ENCODE peak calls at places on chromosomes 4 and X, in eight cellular contexts. One of them, this sample, is unnamed.

GRCh38 chrX:135411893-135412292 is 9.9 kb upstream of the SMIM10L2A start:
- DNase-seq in colonic mucosa: no peak
- DNase-seq in cardiac muscle cell: no peak
- DNase-seq in astrocyte of the spinal cord: peak
- DNase-seq in cardiac fibroblast: peak
- DNase-seq in endothelial cell of umbilical vein: no peak
- DNase-seq in GM12878: no peak
- DNase-seq in brain microvascular endothelial cell: no peak
- DNase-seq in this sample: no peak

GRCh38 chr4:26217961-26218676 is 102.7 kb upstream of the RBPJ start:
- DNase-seq in endothelial cell of umbilical vein: no peak
- DNase-seq in astrocyte of the spinal cord: no peak
- DNase-seq in colonic mucosa: no peak
- DNase-seq in cardiac fibroblast: no peak
- DNase-seq in brain microvascular endothelial cell: no peak
- DNase-seq in GM12878: peak
- DNase-seq in cardiac muscle cell: no peak
- DNase-seq in this sample: peak

GRCh38 chrX:12956704-12957541 is 18.0 kb upstream of the TMSB4X start:
- DNase-seq in cardiac muscle cell: no peak
- DNase-seq in astrocyte of the spinal cord: peak
- DNase-seq in colonic mucosa: peak
- DNase-seq in cardiac fibroblast: peak
- DNase-seq in brain microvascular endothelial cell: no peak
- DNase-seq in endothelial cell of umbilical vein: peak
- DNase-seq in GM12878: peak
- DNase-seq in this sample: no peak

GRCh38 chrX:10030570-10030969 is 63.4 kb downstream of the CLDN34 start:
- DNase-seq in endothelial cell of umbilical vein: no peak
- DNase-seq in astrocyte of the spinal cord: peak
- DNase-seq in brain microvascular endothelial cell: peak
- DNase-seq in colonic mucosa: no peak
- DNase-seq in GM12878: no peak
- DNase-seq in cardiac fibroblast: peak
- DNase-seq in cardiac muscle cell: no peak
- DNase-seq in this sample: no peak

GRCh38 chr4:5990446-5991160 is 27.6 kb downstream of the C4orf50 start:
- DNase-seq in cardiac muscle cell: no peak
- DNase-seq in colonic mucosa: no peak
- DNase-seq in cardiac fibroblast: no peak
- DNase-seq in endothelial cell of umbilical vein: no peak
- DNase-seq in GM12878: no peak
- DNase-seq in astrocyte of the spinal cord: no peak
- DNase-seq in brain microvascular endothelial cell: no peak
- DNase-seq in this sample: no peak

GRCh38 chrX:120517936-120518335 is 42.8 kb downstream of the CUL4B start:
- DNase-seq in cardiac muscle cell: no peak
- DNase-seq in astrocyte of the spinal cord: peak
- DNase-seq in colonic mucosa: no peak
- DNase-seq in brain microvascular endothelial cell: peak
- DNase-seq in endothelial cell of umbilical vein: peak
- DNase-seq in GM12878: no peak
- DNase-seq in cardiac fibroblast: peak
- DNase-seq in this sample: no peak

GRCh38 chr4:173448919-173449641 is 50.2 kb upstream of the SCRG1 start:
- DNase-seq in cardiac muscle cell: peak
- DNase-seq in endothelial cell of umbilical vein: no peak
- DNase-seq in brain microvascular endothelial cell: no peak
- DNase-seq in cardiac fibroblast: peak
- DNase-seq in GM12878: no peak
- DNase-seq in colonic mucosa: no peak
- DNase-seq in astrocyte of the spinal cord: no peak
- DNase-seq in this sample: no peak

GRCh38 chr4:3202836-3203820 is 45.8 kb upstream of the MSANTD1 start:
- DNase-seq in cardiac muscle cell: no peak
- DNase-seq in astrocyte of the spinal cord: no peak
- DNase-seq in brain microvascular endothelial cell: no peak
- DNase-seq in colonic mucosa: no peak
- DNase-seq in GM12878: no peak
- DNase-seq in cardiac fibroblast: peak
- DNase-seq in endothelial cell of umbilical vein: no peak
- DNase-seq in this sample: peak

GRCh38 chrX:6472652-6473342 is 62.1 kb downstream of the VCX3A start:
- DNase-seq in astrocyte of the spinal cord: no peak
- DNase-seq in colonic mucosa: no peak
- DNase-seq in cardiac fibroblast: no peak
- DNase-seq in cardiac muscle cell: no peak
- DNase-seq in endothelial cell of umbilical vein: no peak
- DNase-seq in GM12878: no peak
- DNase-seq in brain microvascular endothelial cell: no peak
- DNase-seq in this sample: no peak

GRCh38 chr4:110754726-110755125 is 131.8 kb upstream of the PITX2 start:
- DNase-seq in GM12878: no peak
- DNase-seq in cardiac fibroblast: no peak
- DNase-seq in brain microvascular endothelial cell: no peak
- DNase-seq in colonic mucosa: no peak
- DNase-seq in cardiac muscle cell: no peak
- DNase-seq in endothelial cell of umbilical vein: no peak
- DNase-seq in astrocyte of the spinal cord: no peak
- DNase-seq in this sample: no peak

GRCh38 chrX:119410027-119410819 is 11.1 kb downstream of the SLC25A43 start:
- DNase-seq in GM12878: no peak
- DNase-seq in endothelial cell of umbilical vein: no peak
- DNase-seq in astrocyte of the spinal cord: peak
- DNase-seq in cardiac fibroblast: peak
- DNase-seq in cardiac muscle cell: no peak
- DNase-seq in brain microvascular endothelial cell: peak
- DNase-seq in colonic mucosa: peak
- DNase-seq in this sample: no peak

GRCh38 chr4:78386679-78387078 is 164.9 kb upstream of the ANXA3 start:
- DNase-seq in GM12878: no peak
- DNase-seq in brain microvascular endothelial cell: no peak
- DNase-seq in cardiac fibroblast: no peak
- DNase-seq in cardiac muscle cell: no peak
- DNase-seq in astrocyte of the spinal cord: no peak
- DNase-seq in colonic mucosa: no peak
- DNase-seq in endothelial cell of umbilical vein: no peak
- DNase-seq in this sample: no peak

GRCh38 chr4:95118507-95118906 is 360.8 kb downstream of the BMPR1B start:
- DNase-seq in colonic mucosa: no peak
- DNase-seq in astrocyte of the spinal cord: no peak
- DNase-seq in cardiac muscle cell: no peak
- DNase-seq in GM12878: no peak
- DNase-seq in brain microvascular endothelial cell: no peak
- DNase-seq in cardiac fibroblast: no peak
- DNase-seq in endothelial cell of umbilical vein: no peak
- DNase-seq in this sample: no peak

GRCh38 chrX:87679849-87680248 is 162.2 kb downstream of the KLHL4 start:
- DNase-seq in brain microvascular endothelial cell: no peak
- DNase-seq in astrocyte of the spinal cord: no peak
- DNase-seq in GM12878: no peak
- DNase-seq in cardiac muscle cell: no peak
- DNase-seq in endothelial cell of umbilical vein: no peak
- DNase-seq in colonic mucosa: no peak
- DNase-seq in cardiac fibroblast: no peak
- DNase-seq in this sample: no peak
- H3K4me3 ChIP-seq in brain microvascular endothelial cell: no peak
- H3K4me3 ChIP-seq in astrocyte of the spinal cord: no peak
- H3K4me3 ChIP-seq in GM12878: no peak
- H3K4me3 ChIP-seq in cardiac muscle cell: no peak
- H3K4me3 ChIP-seq in endothelial cell of umbilical vein: no peak
- H3K4me3 ChIP-seq in colonic mucosa: no peak
- H3K4me3 ChIP-seq in cardiac fibroblast: no peak
- H3K4me3 ChIP-seq in this sample: no peak

GRCh38 chrX:76555816-76556215 is 128.3 kb downstream of the MAGEE1 start:
- DNase-seq in colonic mucosa: no peak
- DNase-seq in endothelial cell of umbilical vein: peak
- DNase-seq in brain microvascular endothelial cell: peak
- DNase-seq in astrocyte of the spinal cord: peak
- DNase-seq in GM12878: no peak
- DNase-seq in cardiac fibroblast: peak
- DNase-seq in cardiac muscle cell: peak
- DNase-seq in this sample: peak
- TF ChIP-seq CTCF in colonic mucosa: no peak
- TF ChIP-seq CTCF in endothelial cell of umbilical vein: peak
- TF ChIP-seq CTCF in brain microvascular endothelial cell: peak
- TF ChIP-seq CTCF in astrocyte of the spinal cord: peak
- TF ChIP-seq CTCF in GM12878: peak
- TF ChIP-seq CTCF in cardiac fibroblast: peak
- TF ChIP-seq CTCF in cardiac muscle cell: no peak
- TF ChIP-seq CTCF in this sample: peak

DNA sequence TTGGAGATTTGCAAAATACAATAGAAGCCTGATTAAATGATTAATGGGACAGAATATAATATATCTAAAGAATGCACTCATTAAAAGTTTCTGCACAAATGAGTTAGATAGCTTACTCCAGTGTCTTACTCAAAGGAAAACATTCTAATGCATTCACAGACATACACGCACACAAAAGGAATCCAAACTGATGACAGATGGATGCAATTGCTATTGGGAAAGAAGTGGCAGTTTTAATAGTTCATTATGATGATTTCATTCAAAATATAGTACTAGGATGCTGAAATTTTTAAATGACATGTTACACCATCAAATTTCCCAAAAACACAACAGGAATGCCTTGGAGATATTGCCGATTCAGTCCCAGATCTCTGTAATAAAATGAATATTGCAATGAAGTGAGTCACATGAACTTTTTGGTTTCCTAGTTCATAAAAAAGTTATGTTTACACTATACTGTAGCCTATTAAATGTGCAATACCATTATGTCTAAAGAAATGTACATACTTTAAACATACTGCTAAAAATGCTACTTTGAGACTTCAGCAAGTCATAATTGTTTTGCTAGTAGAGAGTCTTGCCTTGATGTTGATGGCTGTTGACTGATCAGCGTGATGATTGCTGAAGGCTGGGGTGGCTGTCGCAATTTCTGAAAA is 45.5 kb downstream of the BBS12 start:
- DNase-seq in colonic mucosa: no peak
- DNase-seq in GM12878: no peak
- DNase-seq in brain microvascular endothelial cell: peak
- DNase-seq in cardiac fibroblast: peak
- DNase-seq in astrocyte of the spinal cord: peak
- DNase-seq in cardiac muscle cell: no peak
- DNase-seq in endothelial cell of umbilical vein: no peak
- DNase-seq in this sample: no peak
- H3K4me3 ChIP-seq in colonic mucosa: no peak
- H3K4me3 ChIP-seq in GM12878: no peak
- H3K4me3 ChIP-seq in brain microvascular endothelial cell: no peak
- H3K4me3 ChIP-seq in cardiac fibroblast: no peak
- H3K4me3 ChIP-seq in astrocyte of the spinal cord: no peak
- H3K4me3 ChIP-seq in cardiac muscle cell: no peak
- H3K4me3 ChIP-seq in endothelial cell of umbilical vein: no peak
- H3K4me3 ChIP-seq in this sample: no peak

GRCh38 chr4:184506527-184507121 is 32.3 kb upstream of the IRF2 start:
- DNase-seq in GM12878: peak
- DNase-seq in brain microvascular endothelial cell: no peak
- DNase-seq in astrocyte of the spinal cord: no peak
- DNase-seq in endothelial cell of umbilical vein: no peak
- DNase-seq in cardiac muscle cell: no peak
- DNase-seq in colonic mucosa: no peak
- DNase-seq in cardiac fibroblast: peak
- DNase-seq in this sample: peak
- TF ChIP-seq CTCF in GM12878: no peak
- TF ChIP-seq CTCF in brain microvascular endothelial cell: peak
- TF ChIP-seq CTCF in astrocyte of the spinal cord: peak
- TF ChIP-seq CTCF in endothelial cell of umbilical vein: peak
- TF ChIP-seq CTCF in cardiac muscle cell: no peak
- TF ChIP-seq CTCF in colonic mucosa: no peak
- TF ChIP-seq CTCF in cardiac fibroblast: peak
- TF ChIP-seq CTCF in this sample: peak

GRCh38 chr4:54056360-54056759 is 8.0 kb downstream of the CHIC2 start:
- DNase-seq in GM12878: no peak
- DNase-seq in brain microvascular endothelial cell: no peak
- DNase-seq in astrocyte of the spinal cord: no peak
- DNase-seq in cardiac muscle cell: no peak
- DNase-seq in endothelial cell of umbilical vein: no peak
- DNase-seq in colonic mucosa: no peak
- DNase-seq in cardiac fibroblast: no peak
- DNase-seq in this sample: no peak
- H3K4me3 ChIP-seq in GM12878: peak
- H3K4me3 ChIP-seq in brain microvascular endothelial cell: no peak
- H3K4me3 ChIP-seq in astrocyte of the spinal cord: no peak
- H3K4me3 ChIP-seq in cardiac muscle cell: no peak
- H3K4me3 ChIP-seq in endothelial cell of umbilical vein: no peak
- H3K4me3 ChIP-seq in colonic mucosa: no peak
- H3K4me3 ChIP-seq in cardiac fibroblast: no peak
- H3K4me3 ChIP-seq in this sample: no peak

This sample was measured in GM12864.